ENCODE peak calls at places on chromosome 10, in four cellular contexts. E is HS-5, A is HCT116, K is NCI-H187. P is an unnamed sample.

GRCh38 chr10:74612195-74612594 is 214.2 kb upstream of the KAT6B start:
- DNase-seq in E (no peak), A (no peak), K (no peak), P (no peak)

GRCh38 chr10:95262763-95263518 is 27.9 kb downstream of the PDLIM1 start:
- DNase-seq in E (no peak), A (no peak), K (no peak), P (no peak)

GRCh38 chr10:69647101-69647500 is 17.1 kb downstream of the FAM241B start:
- DNase-seq in E (no peak), A (no peak), K (no peak), P (no peak)

GRCh38 chr10:132675031-132675740 is 110.8 kb downstream of the NKX6-2 start:
- DNase-seq in E (no peak), A (no peak), K (no peak), P (no peak)

GRCh38 chr10:76303682-76304316 is 872.4 kb downstream of the LRMDA start:
- DNase-seq in E (no peak), A (peak), K (peak), P (no peak)

GRCh38 chr10:58714436-58714835 is 201.8 kb downstream of the BICC1 start:
- DNase-seq in E (no peak), A (no peak), K (no peak), P (no peak)

GRCh38 chr10:21746118-21746517 is 212.1 kb downstream of the MLLT10 start:
- DNase-seq in E (no peak), A (no peak), K (no peak), P (no peak)

GRCh38 chr10:102630663-102631062 is 13.6 kb upstream of the TRIM8 start:
- DNase-seq in E (no peak), A (no peak), K (no peak), P (no peak)

GRCh38 chr10:30935078-30935477 is 96.6 kb downstream of the ZNF438 start:
- DNase-seq in E (no peak), A (no peak), K (no peak), P (no peak)

GRCh38 chr10:110918633-110919348 is at the start of gene BBIP1:
- DNase-seq in E (peak), A (peak), K (no peak), P (peak)

GRCh38 chr10:110445871-110446270 is 51.8 kb upstream of the DUSP5 start:
- DNase-seq in E (no peak), A (no peak), K (no peak), P (no peak)

GRCh38 chr10:51246156-51246555 is 171.9 kb downstream of the PRKG1 start:
- DNase-seq in E (no peak), A (no peak), K (no peak), P (no peak)

GRCh38 chr10:101330236-101331225 is 23.4 kb upstream of the BTRC start:
- DNase-seq in E (no peak), A (no peak), K (no peak), P (no peak)

GRCh38 chr10:49398000-49398861 is 2.3 kb upstream of the DRGX start:
- DNase-seq in E (no peak), A (no peak), K (no peak), P (no peak)

GRCh38 chr10:75941181-75941580 is 509.8 kb downstream of the LRMDA start:
- DNase-seq in E (no peak), A (no peak), K (peak), P (no peak)

GRCh38 chr10:125543796-125544195 is 139.2 kb downstream of the TEX36 start:
- DNase-seq in E (no peak), A (no peak), K (no peak), P (no peak)

GRCh38 chr10:132837905-132838304 is 52.0 kb upstream of the NKX6-2 start:
- DNase-seq in E (no peak), A (no peak), K (no peak), P (no peak)

GRCh38 chr10:30607814-30608213 is 21.7 kb downstream of the LYZL2 start:
- DNase-seq in E (no peak), A (no peak), K (no peak), P (no peak)

GRCh38 chr10:5416981-5417380 is 4.6 kb downstream of the NET1 start:
- DNase-seq in E (no peak), A (no peak), K (no peak), P (no peak)

GRCh38 chr10:92640110-92640509 is 47.2 kb downstream of the KIF11 start:
- DNase-seq in E (no peak), A (peak), K (no peak), P (peak)

GRCh38 chr10:89165923-89166322 is 41.2 kb downstream of the CH25H start:
- DNase-seq in E (no peak), A (no peak), K (no peak), P (no peak)

GRCh38 chr10:125560947-125561346 is 122.0 kb downstream of the TEX36 start:
- DNase-seq in E (no peak), A (no peak), K (no peak), P (no peak)

GRCh38 chr10:103053659-103054581 is 135.8 kb downstream of the CNNM2 start:
- DNase-seq in E (no peak), A (no peak), K (no peak), P (no peak)

GRCh38 chr10:3037182-3037581 is 30.2 kb upstream of the PFKP start:
- DNase-seq in E (no peak), A (no peak), K (no peak), P (no peak)

GRCh38 chr10:16867556-16867955 is 50.3 kb upstream of the RSU1 start:
- DNase-seq in E (no peak), A (peak), K (no peak), P (no peak)

GRCh38 chr10:132507956-132508490 is 29.6 kb upstream of the INPP5A start:
- DNase-seq in E (no peak), A (no peak), K (no peak), P (no peak)

GRCh38 chr10:86661161-86662025 is 6.9 kb upstream of the LDB3 start:
- DNase-seq in E (no peak), A (no peak), K (no peak), P (no peak)

GRCh38 chr10:121154846-121155245 is 303.7 kb downstream of the WDR11 start:
- DNase-seq in E (no peak), A (no peak), K (no peak), P (no peak)

GRCh38 chr10:132293416-132294195 is 14.1 kb downstream of the STK32C start:
- DNase-seq in E (no peak), A (no peak), K (no peak), P (no peak)

GRCh38 chr10:97553575-97554100 is 18.9 kb upstream of the ANKRD2 start:
- DNase-seq in E (no peak), A (no peak), K (no peak), P (no peak)

GRCh38 chr10:94085288-94085687 is 91.6 kb downstream of the PLCE1 start:
- DNase-seq in E (no peak), A (no peak), K (no peak), P (no peak)

P was measured in glomerular endothelial cell.